ENCODE peak calls at places on chromosomes 1 and 21, in four cellular contexts. K is D721Med, E is NCI-H446 treated with DMSO at 0.1 percent for 48 hours, I is NCI-H345. U is an unnamed sample.

GRCh38 chr1:154191990-154192450 is at the start of gene TPM3:
- DNase-seq in I (no peak), K (no peak), E (no peak), U (no peak)

GRCh38 chr1:119321661-119322419 is 46.7 kb upstream of the HAO2 start:
- DNase-seq in E (peak; percentile 67), I (no peak), K (no peak), U (no peak)

GRCh38 chr1:109838838-109839240 is 71.8 kb upstream of the CSF1 start:
- DNase-seq in I (no peak), E (no peak), K (no peak), U (no peak)

GRCh38 chr21:36759348-36760083 is 60.6 kb downstream of the SIM2 start:
- DNase-seq in E (no peak), I (no peak), K (no peak), U (no peak)

GRCh38 chr1:246394121-246394520 is 113.0 kb downstream of the SMYD3 start:
- DNase-seq in I (no peak), E (no peak), K (no peak), U (no peak)

GRCh38 chr1:94713472-94714141 is 106.5 kb upstream of the SLC44A3 start:
- DNase-seq in E (no peak), I (no peak), K (no peak), U (no peak)

GRCh38 chr1:61053712-61054608 is 28.4 kb upstream of the NFIA start:
- DNase-seq in I (no peak), E (no peak), K (no peak), U (no peak)

GRCh38 chr1:30417001-30417700 is 306.2 kb downstream of the MATN1 start:
- DNase-seq in K (no peak), I (no peak), E (no peak), U (no peak)

GRCh38 chr1:110393691-110394564 is 3.1 kb upstream of the SLC16A4 start:
- DNase-seq in E (no peak), I (no peak), K (no peak), U (no peak)

GRCh38 chr1:30852026-30852425 is 56.5 kb downstream of the SDC3 start:
- DNase-seq in I (no peak), K (no peak), E (no peak), U (no peak)

GRCh38 chr1:184693011-184693410 is 61.6 kb downstream of the EDEM3 start:
- DNase-seq in I (no peak), E (no peak), K (no peak), U (no peak)

GRCh38 chr1:220563564-220563963 is 35.6 kb downstream of the MARK1 start:
- DNase-seq in E (no peak), I (no peak), K (no peak), U (no peak)

GRCh38 chr21:36388835-36389234 is 3.6 kb downstream of the CHAF1B start:
- DNase-seq in I (no peak), E (peak; percentile 85), K (no peak), U (no peak)

GRCh38 chr1:153928776-153929432 is 6.1 kb upstream of the GATAD2B start:
- DNase-seq in I (no peak), E (no peak), K (no peak), U (no peak)

GRCh38 chr1:160437432-160438319 is 37.3 kb downstream of the VANGL2 start:
- DNase-seq in K (no peak), I (no peak), E (no peak), U (no peak)

GRCh38 chr1:50822035-50822776 is 137.9 kb downstream of the FAF1 start:
- DNase-seq in I (no peak), E (no peak), K (no peak), U (no peak)

GRCh38 chr21:28516996-28517592 is 475.6 kb downstream of the LTN1 start:
- DNase-seq in E (peak; percentile 16), I (peak; percentile 55), K (no peak), U (no peak)

U was measured in DMS79 treated with DMSO at 0.1 percent for 48 hours.